ENCODE peak calls at places on chromosomes 5 and 9, in six cellular contexts. One of them, this sample, is unnamed.

GRCh38 chr5:133292300-133292699 is 240.5 kb downstream of the HSPA4 start:
- DNase-seq in H9: no peak
- DNase-seq in neuronal stem cell: no peak
- DNase-seq in H1: no peak
- DNase-seq in IMR-90: no peak
- DNase-seq in trophoblast cell: no peak
- DNase-seq in this sample: no peak

GRCh38 chr9:130173462-130173876 is 1.3 kb downstream of the NCS1 start:
- DNase-seq in IMR-90: peak; percentile 28
- DNase-seq in trophoblast cell: no peak
- DNase-seq in neuronal stem cell: no peak
- DNase-seq in H9: no peak
- DNase-seq in H1: peak; percentile 64
- DNase-seq in this sample: no peak

GRCh38 chr5:68755293-68755692 is 338.5 kb upstream of the SLC30A5 start:
- DNase-seq in H9: no peak
- DNase-seq in IMR-90: no peak
- DNase-seq in H1: no peak
- DNase-seq in trophoblast cell: no peak
- DNase-seq in neuronal stem cell: no peak
- DNase-seq in this sample: no peak

GRCh38 chr9:95504053-95504963 is 12.5 kb downstream of the PTCH1 start:
- DNase-seq in H1: peak; percentile 69
- DNase-seq in H9: peak; percentile 76
- DNase-seq in trophoblast cell: no peak
- DNase-seq in neuronal stem cell: no peak
- DNase-seq in IMR-90: peak; percentile 72
- DNase-seq in this sample: peak; percentile 85

GRCh38 chr9:115957571-115957970 is 196.0 kb upstream of the PAPPA start:
- DNase-seq in trophoblast cell: no peak
- DNase-seq in neuronal stem cell: no peak
- DNase-seq in H9: no peak
- DNase-seq in IMR-90: peak; percentile 80
- DNase-seq in H1: no peak
- DNase-seq in this sample: peak; percentile 38

GRCh38 chr9:124257865-124258764 is at the start of gene NEK6:
- DNase-seq in H9: no peak
- DNase-seq in IMR-90: peak; percentile 84
- DNase-seq in trophoblast cell: peak; percentile 56
- DNase-seq in neuronal stem cell: no peak
- DNase-seq in H1: no peak
- DNase-seq in this sample: peak; percentile 75

GRCh38 chr5:176579323-176579722 is 30.2 kb downstream of the CDHR2 start:
- DNase-seq in neuronal stem cell: no peak
- DNase-seq in H1: no peak
- DNase-seq in IMR-90: peak; percentile 29
- DNase-seq in trophoblast cell: no peak
- DNase-seq in H9: no peak
- DNase-seq in this sample: peak; percentile 59

GRCh38 chr5:112709416-112709815 is 28.3 kb upstream of the APC start:
- DNase-seq in trophoblast cell: no peak
- DNase-seq in H1: no peak
- DNase-seq in neuronal stem cell: no peak
- DNase-seq in H9: no peak
- DNase-seq in IMR-90: no peak
- DNase-seq in this sample: peak; percentile 5

GRCh38 chr5:96652769-96653455 is 9.3 kb upstream of the CAST start:
- DNase-seq in neuronal stem cell: no peak
- DNase-seq in H9: peak; percentile 48
- DNase-seq in trophoblast cell: peak; percentile 84
- DNase-seq in IMR-90: peak; percentile 30
- DNase-seq in H1: no peak
- DNase-seq in this sample: no peak

GRCh38 chr9:99628843-99629242 is 192.8 kb upstream of the NR4A3 start:
- DNase-seq in H1: no peak
- DNase-seq in IMR-90: no peak
- DNase-seq in neuronal stem cell: no peak
- DNase-seq in H9: no peak
- DNase-seq in trophoblast cell: no peak
- DNase-seq in this sample: no peak

GRCh38 chr5:83265318-83265717 is 188.0 kb downstream of the XRCC4 start:
- DNase-seq in trophoblast cell: no peak
- DNase-seq in neuronal stem cell: no peak
- DNase-seq in H1: no peak
- DNase-seq in IMR-90: peak; percentile 43
- DNase-seq in H9: no peak
- DNase-seq in this sample: peak; percentile 54

GRCh38 chr9:28134577-28134976 is 561.3 kb upstream of the C9orf72 start:
- DNase-seq in H9: no peak
- DNase-seq in neuronal stem cell: no peak
- DNase-seq in trophoblast cell: no peak
- DNase-seq in H1: no peak
- DNase-seq in IMR-90: no peak
- DNase-seq in this sample: peak; percentile 6
- H2AFZ ChIP-seq in H9: no peak overlapping the region
- H2AFZ ChIP-seq in neuronal stem cell: no peak overlapping the region
- H2AFZ ChIP-seq in trophoblast cell: no peak overlapping the region
- H2AFZ ChIP-seq in H1: no peak overlapping the region
- H2AFZ ChIP-seq in IMR-90: no peak overlapping the region
- H2AFZ ChIP-seq in this sample: no peak overlapping the region

DNA sequence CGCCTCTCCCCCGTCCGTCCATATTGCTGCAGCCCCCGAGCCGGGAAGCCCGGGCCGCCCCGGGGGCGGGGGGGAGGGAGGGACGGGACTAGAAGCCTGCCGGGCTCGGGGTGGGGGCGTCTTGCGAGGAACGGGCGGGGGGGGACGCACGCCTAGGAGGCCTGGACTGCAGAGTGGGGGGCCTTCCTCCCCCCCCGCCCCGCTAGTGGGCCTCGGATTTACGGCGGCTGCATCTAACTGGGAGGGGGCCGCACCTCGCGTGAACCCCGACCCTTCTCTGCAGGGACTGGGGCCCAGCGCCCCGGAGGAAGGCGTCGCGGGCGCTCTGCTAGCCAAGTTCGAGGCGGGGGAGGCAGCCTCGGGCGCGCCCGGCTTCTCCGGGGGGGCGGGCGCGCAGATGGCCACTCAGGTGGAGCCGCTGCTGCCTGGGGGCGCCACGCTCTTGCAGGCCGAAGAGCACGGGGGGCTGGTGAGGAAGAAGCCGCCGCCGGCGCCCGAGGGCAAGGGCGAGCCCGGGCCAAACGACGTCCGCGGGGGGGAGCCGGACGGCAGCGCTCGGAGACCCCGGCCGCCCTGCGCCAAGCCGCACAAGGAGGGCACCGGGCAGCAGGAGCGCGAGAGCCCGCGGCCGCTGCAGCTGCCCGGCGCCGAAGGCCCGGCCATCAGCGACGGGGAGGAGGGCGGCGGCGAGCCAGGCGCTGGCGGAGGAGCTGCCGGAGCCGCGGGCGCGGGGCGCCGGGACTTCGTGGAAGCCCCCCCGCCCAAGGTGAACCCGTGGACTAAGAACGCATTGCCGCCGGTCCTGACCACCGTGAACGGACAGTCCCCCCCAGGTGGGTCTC is at the start of gene LARP1:
- DNase-seq in trophoblast cell: peak; percentile 35
- DNase-seq in H9: no peak
- DNase-seq in H1: no peak
- DNase-seq in IMR-90: peak; percentile 19
- DNase-seq in neuronal stem cell: peak; percentile 45
- DNase-seq in this sample: no peak
- H3K18ac ChIP-seq in trophoblast cell: peak within 1 kb of the TSS; percentile 82
- H3K18ac ChIP-seq in H9: peak within 1 kb of the TSS; percentile 79
- H3K18ac ChIP-seq in H1: peak within 1 kb of the TSS; percentile 89
- H3K18ac ChIP-seq in IMR-90: peak within 1 kb of the TSS; percentile 92
- H3K18ac ChIP-seq in neuronal stem cell: peak within 1 kb of the TSS; percentile 99
- H3K18ac ChIP-seq in this sample: peak within 1 kb of the TSS; percentile 98

GRCh38 chr9:107756091-107756490 is 266.5 kb upstream of the KLF4 start:
- DNase-seq in H1: no peak
- DNase-seq in trophoblast cell: peak; percentile 91
- DNase-seq in H9: no peak
- DNase-seq in IMR-90: no peak
- DNase-seq in neuronal stem cell: no peak
- DNase-seq in this sample: no peak
- H3K27me3 ChIP-seq in H1: no peaks in the 10 kb centered on the region
- H3K27me3 ChIP-seq in trophoblast cell: no peaks in the 10 kb centered on the region
- H3K27me3 ChIP-seq in H9: no peaks in the 10 kb centered on the region
- H3K27me3 ChIP-seq in IMR-90: no peaks in the 10 kb centered on the region
- H3K27me3 ChIP-seq in neuronal stem cell: no peaks in the 10 kb centered on the region
- H3K27me3 ChIP-seq in this sample: no peaks in the 10 kb centered on the region

DNA sequence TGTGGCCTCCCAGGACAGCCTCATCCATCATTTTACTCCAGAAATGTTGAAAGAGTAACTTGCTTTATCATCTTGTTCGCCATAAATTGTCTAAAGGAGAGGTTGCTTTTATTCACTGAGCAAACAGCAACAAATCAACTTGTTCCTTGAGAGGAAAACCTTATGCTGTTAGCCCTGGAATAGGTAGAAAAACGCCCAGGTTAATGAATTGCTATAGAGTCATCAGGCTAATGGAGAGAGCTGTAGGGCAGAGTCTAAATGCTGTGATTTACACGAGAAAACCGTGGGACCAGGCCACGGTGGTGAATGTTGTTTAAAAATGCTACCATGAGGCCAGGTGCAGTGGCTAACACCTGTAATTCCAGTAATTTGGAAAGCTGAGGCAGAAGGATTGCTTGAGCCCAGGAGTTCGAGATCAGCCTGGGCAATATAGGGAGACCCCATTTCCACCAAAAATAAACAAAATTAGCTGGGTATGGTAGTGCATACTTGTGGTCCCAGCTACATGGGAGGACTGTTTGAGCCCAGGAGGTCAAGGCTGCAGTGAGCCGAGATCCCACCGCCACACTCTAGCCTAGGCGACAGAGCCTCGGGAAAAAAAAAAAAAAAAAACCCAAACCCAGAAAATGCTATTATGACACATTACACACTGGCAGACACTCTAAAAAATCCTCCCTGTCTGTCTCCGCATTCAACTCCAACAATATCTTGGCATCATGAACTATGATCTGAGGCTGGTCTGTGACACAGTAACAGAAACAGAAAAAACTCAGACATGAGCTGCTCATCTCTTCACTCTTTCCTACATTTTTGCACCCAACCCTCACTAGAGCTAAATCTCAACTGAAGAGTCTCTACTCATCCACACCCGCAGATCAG is 118.5 kb upstream of the RETREG1 start:
- DNase-seq in trophoblast cell: no peak
- DNase-seq in H1: no peak
- DNase-seq in H9: no peak
- DNase-seq in neuronal stem cell: no peak
- DNase-seq in IMR-90: no peak
- DNase-seq in this sample: peak; percentile 30
- H2AFZ ChIP-seq in trophoblast cell: peak overlapping the region; percentile 48
- H2AFZ ChIP-seq in H1: no peak overlapping the region
- H2AFZ ChIP-seq in H9: no peak overlapping the region
- H2AFZ ChIP-seq in neuronal stem cell: no peak overlapping the region
- H2AFZ ChIP-seq in IMR-90: no peak overlapping the region
- H2AFZ ChIP-seq in this sample: no peak overlapping the region

DNA sequence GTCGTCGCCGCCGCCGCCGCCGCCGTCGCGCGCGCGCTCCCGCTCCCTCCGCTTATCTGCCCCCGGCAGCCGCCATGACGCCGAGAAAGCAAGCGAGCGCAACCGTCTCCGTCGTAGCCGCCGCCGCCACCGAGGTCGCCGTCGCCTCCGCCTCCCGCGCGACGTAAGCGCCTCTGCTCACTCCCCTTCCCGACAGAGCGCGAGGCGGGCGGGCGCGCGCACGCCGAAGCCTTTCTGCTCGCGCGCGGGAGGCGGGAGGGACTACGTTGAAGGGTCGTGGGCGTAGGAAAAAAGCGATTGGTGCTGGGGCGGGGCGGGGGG is at the start of gene CHD1:
- DNase-seq in trophoblast cell: no peak
- DNase-seq in H1: peak; percentile 87
- DNase-seq in IMR-90: peak; percentile 94
- DNase-seq in neuronal stem cell: peak; percentile 97
- DNase-seq in H9: peak; percentile 96
- DNase-seq in this sample: peak; percentile 97
- H3K18ac ChIP-seq in trophoblast cell: peak within 1 kb of the TSS; percentile 98
- H3K18ac ChIP-seq in H1: peak within 1 kb of the TSS; percentile 68
- H3K18ac ChIP-seq in IMR-90: peak within 1 kb of the TSS; percentile 88
- H3K18ac ChIP-seq in neuronal stem cell: peak within 1 kb of the TSS; percentile 98
- H3K18ac ChIP-seq in H9: peak within 1 kb of the TSS; percentile 81
- H3K18ac ChIP-seq in this sample: peak within 1 kb of the TSS; percentile 93